ENCODE peak calls at places on chromosomes 6 and 20, in six cellular contexts. One of them, this sample, is unnamed.

GRCh38 chr6:69866351-69867074 is at the start of gene COL19A1:
- DNase-seq in K562: no peak
- DNase-seq in keratinocyte: no peak
- DNase-seq in fibroblast of lung: no peak
- DNase-seq in GM23338: peak; percentile 59
- DNase-seq in SK-N-SH: peak; percentile 34
- DNase-seq in this sample: no peak

GRCh38 chr20:44032583-44033138 is 118.0 kb downstream of the TOX2 start:
- DNase-seq in K562: no peak
- DNase-seq in keratinocyte: no peak
- DNase-seq in fibroblast of lung: no peak
- DNase-seq in GM23338: no peak
- DNase-seq in SK-N-SH: no peak
- DNase-seq in this sample: no peak

GRCh38 chr6:63899550-63899949 is 263.9 kb downstream of the PHF3 start:
- DNase-seq in K562: no peak
- DNase-seq in keratinocyte: no peak
- DNase-seq in fibroblast of lung: peak; percentile 48
- DNase-seq in GM23338: no peak
- DNase-seq in SK-N-SH: no peak
- DNase-seq in this sample: peak; percentile 41

GRCh38 chr6:32114853-32115252 is 5.7 kb upstream of the TNXB start:
- DNase-seq in K562: no peak
- DNase-seq in keratinocyte: no peak
- DNase-seq in fibroblast of lung: no peak
- DNase-seq in GM23338: no peak
- DNase-seq in SK-N-SH: no peak
- DNase-seq in this sample: peak; percentile 39

GRCh38 chr6:37051138-37052026 is 45.9 kb downstream of the FGD2 start:
- DNase-seq in K562: peak; percentile 88
- DNase-seq in keratinocyte: no peak
- DNase-seq in fibroblast of lung: peak; percentile 72
- DNase-seq in GM23338: peak; percentile 95
- DNase-seq in SK-N-SH: peak; percentile 93
- DNase-seq in this sample: peak; percentile 82

GRCh38 chr6:106997392-106998257 is 23.1 kb upstream of the CD24 start:
- DNase-seq in K562: peak; percentile 74
- DNase-seq in keratinocyte: peak; percentile 44
- DNase-seq in fibroblast of lung: peak; percentile 54
- DNase-seq in GM23338: peak; percentile 87
- DNase-seq in SK-N-SH: peak; percentile 66
- DNase-seq in this sample: peak; percentile 57

GRCh38 chr6:156175433-156175832 is 601.7 kb upstream of the ARID1B start:
- DNase-seq in K562: no peak
- DNase-seq in keratinocyte: no peak
- DNase-seq in fibroblast of lung: no peak
- DNase-seq in GM23338: no peak
- DNase-seq in SK-N-SH: no peak
- DNase-seq in this sample: no peak

GRCh38 chr20:51366155-51366886 is 176.2 kb downstream of the NFATC2 start:
- DNase-seq in K562: no peak
- DNase-seq in keratinocyte: no peak
- DNase-seq in fibroblast of lung: peak; percentile 99
- DNase-seq in GM23338: no peak
- DNase-seq in SK-N-SH: no peak
- DNase-seq in this sample: peak; percentile 90

GRCh38 chr6:138537090-138537489 is 37.8 kb upstream of the NHSL1 start:
- DNase-seq in K562: no peak
- DNase-seq in keratinocyte: no peak
- DNase-seq in fibroblast of lung: peak; percentile 47
- DNase-seq in GM23338: no peak
- DNase-seq in SK-N-SH: no peak
- DNase-seq in this sample: no peak

GRCh38 chr6:150194200-150194599 is 51.4 kb downstream of the PPP1R14C start:
- DNase-seq in K562: no peak
- DNase-seq in keratinocyte: no peak
- DNase-seq in fibroblast of lung: no peak
- DNase-seq in GM23338: no peak
- DNase-seq in SK-N-SH: no peak
- DNase-seq in this sample: no peak

GRCh38 chr6:43347444-43347843 is 22.0 kb downstream of the ZNF318 start:
- DNase-seq in K562: no peak
- DNase-seq in keratinocyte: no peak
- DNase-seq in fibroblast of lung: no peak
- DNase-seq in GM23338: no peak
- DNase-seq in SK-N-SH: no peak
- DNase-seq in this sample: no peak

GRCh38 chr20:32574296-32575226 is 10.6 kb downstream of the NOL4L start:
- DNase-seq in K562: peak; percentile 81
- DNase-seq in keratinocyte: no peak
- DNase-seq in fibroblast of lung: peak; percentile 85
- DNase-seq in GM23338: peak; percentile 59
- DNase-seq in SK-N-SH: no peak
- DNase-seq in this sample: peak; percentile 50

GRCh38 chr6:148648754-148649453 is 97.9 kb upstream of the UST start:
- DNase-seq in K562: no peak
- DNase-seq in keratinocyte: no peak
- DNase-seq in fibroblast of lung: no peak
- DNase-seq in GM23338: no peak
- DNase-seq in SK-N-SH: no peak
- DNase-seq in this sample: no peak

GRCh38 chr6:43856005-43856765 is 86.2 kb downstream of the VEGFA start:
- DNase-seq in K562: peak; percentile 66
- DNase-seq in keratinocyte: no peak
- DNase-seq in fibroblast of lung: peak; percentile 28
- DNase-seq in GM23338: peak; percentile 56
- DNase-seq in SK-N-SH: peak; percentile 74
- DNase-seq in this sample: peak; percentile 49

GRCh38 chr6:93624408-93624807 is 205.0 kb upstream of the EPHA7 start:
- DNase-seq in K562: no peak
- DNase-seq in keratinocyte: no peak
- DNase-seq in fibroblast of lung: no peak
- DNase-seq in GM23338: no peak
- DNase-seq in SK-N-SH: no peak
- DNase-seq in this sample: no peak

GRCh38 chr6:149815788-149816187 is 48.4 kb downstream of the LRP11 start:
- DNase-seq in K562: no peak
- DNase-seq in keratinocyte: no peak
- DNase-seq in fibroblast of lung: no peak
- DNase-seq in GM23338: no peak
- DNase-seq in SK-N-SH: no peak
- DNase-seq in this sample: no peak

GRCh38 chr20:4101910-4102309 is 86.6 kb upstream of the RNF24 start:
- DNase-seq in K562: no peak
- DNase-seq in keratinocyte: no peak
- DNase-seq in fibroblast of lung: no peak
- DNase-seq in GM23338: no peak
- DNase-seq in SK-N-SH: no peak
- DNase-seq in this sample: no peak

GRCh38 chr6:41098366-41098765 is 25.6 kb downstream of the NFYA start:
- DNase-seq in K562: no peak
- DNase-seq in keratinocyte: no peak
- DNase-seq in fibroblast of lung: no peak
- DNase-seq in GM23338: no peak
- DNase-seq in SK-N-SH: no peak
- DNase-seq in this sample: no peak

GRCh38 chr6:41103792-41104324 is 31.1 kb downstream of the NFYA start:
- DNase-seq in K562: no peak
- DNase-seq in keratinocyte: no peak
- DNase-seq in fibroblast of lung: no peak
- DNase-seq in GM23338: no peak
- DNase-seq in SK-N-SH: no peak
- DNase-seq in this sample: no peak

GRCh38 chr6:41097467-41098090 is 24.8 kb downstream of the NFYA start:
- DNase-seq in K562: no peak
- DNase-seq in keratinocyte: peak; percentile 46
- DNase-seq in fibroblast of lung: peak; percentile 17
- DNase-seq in GM23338: no peak
- DNase-seq in SK-N-SH: no peak
- DNase-seq in this sample: no peak

DNA sequence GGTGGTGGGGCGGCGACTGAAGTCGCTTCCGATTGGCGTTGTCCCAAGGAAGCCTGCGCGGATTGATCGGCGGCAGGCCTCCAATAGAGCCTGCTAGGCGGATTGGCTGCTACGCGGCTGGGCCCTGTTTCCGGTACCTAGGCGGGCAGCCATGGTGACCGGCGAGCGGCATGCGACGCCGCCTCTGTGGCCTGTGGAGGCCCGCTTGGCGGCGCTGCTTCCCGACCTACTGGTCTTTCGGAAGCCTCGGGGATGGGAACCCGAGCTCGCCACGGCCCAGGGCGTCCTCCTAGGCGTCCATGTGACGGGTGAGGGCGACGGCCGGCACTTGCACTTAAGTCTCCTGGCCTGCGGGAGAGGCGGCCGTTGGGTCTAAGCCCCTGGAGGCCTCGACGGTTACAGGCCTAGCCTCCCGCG is 28.1 kb downstream of the NFYA start:
- DNase-seq in K562: no peak
- DNase-seq in keratinocyte: no peak
- DNase-seq in fibroblast of lung: no peak
- DNase-seq in GM23338: peak; percentile 98
- DNase-seq in SK-N-SH: no peak
- DNase-seq in this sample: no peak
- H3K4me2 ChIP-seq in K562: no peak overlapping the region
- H3K4me2 ChIP-seq in keratinocyte: no peak overlapping the region
- H3K4me2 ChIP-seq in fibroblast of lung: no peak overlapping the region
- H3K4me2 ChIP-seq in GM23338: peak overlapping the region; percentile 52
- H3K4me2 ChIP-seq in SK-N-SH: no peak overlapping the region
- H3K4me2 ChIP-seq in this sample: no peak overlapping the region

GRCh38 chr20:62027116-62027515 is 38.6 kb downstream of the TAF4 start:
- DNase-seq in K562: no peak
- DNase-seq in keratinocyte: no peak
- DNase-seq in fibroblast of lung: no peak
- DNase-seq in GM23338: no peak
- DNase-seq in SK-N-SH: no peak
- DNase-seq in this sample: no peak

GRCh38 chr20:62025394-62025793 is 40.3 kb downstream of the TAF4 start:
- DNase-seq in K562: no peak
- DNase-seq in keratinocyte: no peak
- DNase-seq in fibroblast of lung: no peak
- DNase-seq in GM23338: no peak
- DNase-seq in SK-N-SH: no peak
- DNase-seq in this sample: no peak

GRCh38 chr20:62027698-62028321 is 37.9 kb downstream of the TAF4 start:
- DNase-seq in K562: no peak
- DNase-seq in keratinocyte: no peak
- DNase-seq in fibroblast of lung: no peak
- DNase-seq in GM23338: no peak
- DNase-seq in SK-N-SH: no peak
- DNase-seq in this sample: no peak

GRCh38 chr20:62026564-62026856 is 39.2 kb downstream of the TAF4 start:
- DNase-seq in K562: no peak
- DNase-seq in keratinocyte: no peak
- DNase-seq in fibroblast of lung: no peak
- DNase-seq in GM23338: no peak
- DNase-seq in SK-N-SH: no peak
- DNase-seq in this sample: no peak

DNA sequence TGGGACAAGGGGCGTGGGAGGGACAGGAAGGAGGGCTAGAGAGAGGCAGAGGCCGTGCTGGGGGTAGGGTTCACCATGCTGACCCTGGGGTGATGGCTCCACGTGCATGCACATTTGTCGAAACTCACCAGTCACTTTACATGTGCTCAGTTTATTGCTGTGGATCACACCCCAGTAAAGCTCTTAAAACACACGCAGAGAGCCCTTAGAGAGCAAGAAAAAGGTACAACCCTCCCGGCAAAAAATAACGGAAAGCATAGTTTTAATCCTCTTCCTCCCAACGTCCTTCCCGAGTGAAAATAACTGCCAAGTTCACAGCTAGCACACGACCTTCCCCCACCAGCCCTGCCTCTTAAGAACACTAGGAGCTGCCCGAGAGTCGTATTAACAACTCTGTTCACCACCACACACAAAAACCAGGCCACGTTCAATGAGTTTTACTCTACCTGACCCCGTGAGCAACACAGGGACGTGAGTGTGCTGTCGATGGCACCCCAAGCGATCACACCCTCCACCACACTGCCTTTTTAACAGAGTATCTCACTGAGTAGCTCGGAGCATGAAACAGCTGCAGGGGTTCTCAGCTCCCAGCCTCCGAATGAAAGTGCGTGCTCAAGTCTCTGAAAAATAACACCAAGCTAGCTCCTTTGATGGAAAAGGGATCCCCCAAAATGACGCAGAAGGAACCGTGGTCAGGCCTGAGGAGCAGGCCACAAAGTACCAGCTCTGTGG is 39.7 kb downstream of the TAF4 start:
- DNase-seq in K562: peak; percentile 59
- DNase-seq in keratinocyte: no peak
- DNase-seq in fibroblast of lung: peak; percentile 82
- DNase-seq in GM23338: no peak
- DNase-seq in SK-N-SH: peak; percentile 58
- DNase-seq in this sample: no peak
- H3K4me1 ChIP-seq in K562: peaks cover 50% of the 10 kb centered on the region
- H3K4me1 ChIP-seq in keratinocyte: peaks cover 5% of the 10 kb centered on the region
- H3K4me1 ChIP-seq in fibroblast of lung: peaks cover 10% of the 10 kb centered on the region
- H3K4me1 ChIP-seq in GM23338: peaks cover 23% of the 10 kb centered on the region
- H3K4me1 ChIP-seq in SK-N-SH: peaks cover 59% of the 10 kb centered on the region
- H3K4me1 ChIP-seq in this sample: peaks cover 10% of the 10 kb centered on the region

DNA sequence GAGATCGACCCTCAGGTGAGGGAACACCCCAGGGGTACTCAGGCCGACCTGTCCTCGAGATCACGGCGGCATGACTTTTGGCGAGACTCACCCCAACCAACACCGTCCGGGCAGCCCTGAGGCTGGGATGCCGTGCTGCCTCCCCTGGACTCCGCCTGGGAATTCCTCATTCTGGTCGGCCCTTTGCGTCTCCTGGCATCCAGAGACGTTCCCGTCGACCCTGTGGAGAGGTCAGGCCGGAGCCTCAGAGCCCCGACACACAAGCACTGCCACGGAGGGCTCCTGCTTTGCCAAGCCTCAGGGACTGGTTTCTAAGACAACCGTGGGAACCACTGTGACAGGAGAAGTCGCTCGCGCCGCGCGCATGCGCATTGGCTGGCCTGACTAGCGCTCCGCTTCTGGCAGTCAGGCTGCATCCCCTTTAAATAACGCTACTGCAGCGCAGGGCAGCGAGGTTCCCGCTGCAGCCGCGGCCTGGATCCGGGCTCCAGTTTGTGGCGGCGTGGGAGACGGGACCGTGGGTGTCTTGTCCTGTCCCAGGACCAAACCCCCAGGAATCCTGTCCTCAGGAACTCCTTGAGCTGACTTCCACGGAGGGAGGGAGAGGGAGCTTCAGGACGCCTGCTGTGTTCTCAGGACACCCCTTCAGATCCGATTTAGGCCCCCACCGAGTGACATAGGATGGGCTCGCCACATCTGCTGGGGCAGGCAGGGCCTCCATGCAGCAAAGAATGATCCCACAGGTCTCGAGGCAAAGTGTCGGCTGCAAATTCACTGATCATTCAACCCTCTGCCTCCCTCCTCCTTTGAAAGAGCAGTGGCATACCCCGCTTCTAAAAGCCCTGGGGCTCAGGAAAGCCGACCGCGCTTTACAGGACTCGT is 163.2 kb upstream of the ZNF337 start:
- DNase-seq in K562: peak; percentile 35
- DNase-seq in keratinocyte: no peak
- DNase-seq in fibroblast of lung: peak; percentile 26
- DNase-seq in GM23338: peak; percentile 54
- DNase-seq in SK-N-SH: peak; percentile 77
- DNase-seq in this sample: no peak
- H3K27me3 ChIP-seq in K562: peaks cover 28% of the 10 kb centered on the region
- H3K27me3 ChIP-seq in keratinocyte: peaks cover 25% of the 10 kb centered on the region
- H3K27me3 ChIP-seq in fibroblast of lung: peaks cover 37% of the 10 kb centered on the region
- H3K27me3 ChIP-seq in GM23338: peaks cover 74% of the 10 kb centered on the region
- H3K27me3 ChIP-seq in SK-N-SH: peaks cover 6% of the 10 kb centered on the region
- H3K27me3 ChIP-seq in this sample: no peaks in the 10 kb centered on the region

GRCh38 chr20:17558941-17559304 is 11.0 kb upstream of the DSTN start:
- DNase-seq in K562: no peak
- DNase-seq in keratinocyte: no peak
- DNase-seq in fibroblast of lung: no peak
- DNase-seq in GM23338: no peak
- DNase-seq in SK-N-SH: no peak
- DNase-seq in this sample: no peak
- H3K4me2 ChIP-seq in K562: no peak overlapping the region
- H3K4me2 ChIP-seq in keratinocyte: peak overlapping the region; percentile 88
- H3K4me2 ChIP-seq in fibroblast of lung: peak overlapping the region; percentile 97
- H3K4me2 ChIP-seq in GM23338: no peak overlapping the region
- H3K4me2 ChIP-seq in SK-N-SH: peak overlapping the region; percentile 64
- H3K4me2 ChIP-seq in this sample: peak overlapping the region; percentile 84

This sample was measured in PC-9.